ENCODE peak calls at places on chromosomes 2 and 18, in seven cellular contexts. Z is mucosa of descending colon, F is tibial artery, N is ovary, X is sigmoid colon, D is tibial nerve, V is mammary epithelial cell. G is an unnamed sample.

GRCh38 chr2:20625920-20626697 is 24.8 kb downstream of the HS1BP3 start:
- DNase-seq in X (peak; percentile 64), V (no peak), N (peak; percentile 36), Z (peak; percentile 34), F (peak; percentile 83), D (no peak), G (peak; percentile 39)

GRCh38 chr2:71538656-71539265 is 85.4 kb downstream of the DYSF start:
- DNase-seq in X (peak; percentile 34), N (no peak), V (no peak), F (peak; percentile 39), Z (no peak), D (no peak), G (no peak)

GRCh38 chr2:44949329-44950151 is 8.0 kb downstream of the SIX3 start:
- DNase-seq in N (no peak), Z (no peak), D (no peak), X (no peak), F (no peak), V (no peak), G (no peak)

GRCh38 chr2:156320491-156320896 is 12.0 kb downstream of the NR4A2 start:
- DNase-seq in Z (peak; percentile 48), X (peak; percentile 67), F (peak; percentile 82), D (no peak), N (peak; percentile 47), V (no peak), G (no peak)

GRCh38 chr2:28088970-28089369 is 198.4 kb downstream of the BABAM2 start:
- DNase-seq in N (no peak), F (no peak), V (peak; percentile 50), Z (no peak), X (no peak), D (no peak), G (no peak)

GRCh38 chr2:239895669-239896068 is 129.5 kb downstream of the NDUFA10 start:
- DNase-seq in X (no peak), N (no peak), V (no peak), Z (no peak), F (no peak), D (no peak), G (no peak)

GRCh38 chr18:69400253-69400975 is at the start of gene DOK6:
- DNase-seq in X (peak; percentile 64), N (peak; percentile 33), F (peak; percentile 78), D (peak; percentile 16), Z (peak; percentile 50), V (peak; percentile 19), G (no peak)

GRCh38 chr18:77990131-77990530 is 740.5 kb downstream of the GALR1 start:
- DNase-seq in F (no peak), X (no peak), V (no peak), Z (no peak), N (no peak), D (no peak), G (no peak)

GRCh38 chr2:19851116-19851515 is 50.7 kb downstream of the TTC32 start:
- DNase-seq in N (no peak), X (no peak), Z (no peak), F (no peak), V (peak; percentile 39), D (no peak), G (no peak)

GRCh38 chr2:10022041-10022421 is 21.3 kb upstream of the KLF11 start:
- DNase-seq in X (peak; percentile 57), V (no peak), F (no peak), Z (peak; percentile 44), N (no peak), D (no peak), G (no peak)

GRCh38 chr2:150474326-150475074 is 13.0 kb downstream of the RND3 start:
- DNase-seq in D (no peak), V (no peak), X (no peak), Z (no peak), F (no peak), N (no peak), G (no peak)

GRCh38 chr2:27408601-27409320 is 630 bp downstream of the PPM1G start:
- DNase-seq in D (no peak), N (no peak), F (peak; percentile 67), V (peak; percentile 26), X (no peak), Z (no peak), G (no peak)

GRCh38 chr2:138782378-138782777 is 2.2 kb upstream of the NXPH2 start:
- DNase-seq in D (no peak), N (no peak), F (no peak), V (no peak), X (no peak), Z (no peak), G (no peak)

GRCh38 chr2:229296016-229296415 is 24.9 kb upstream of the PID1 start:
- DNase-seq in X (no peak), F (no peak), V (peak; percentile 78), Z (no peak), N (no peak), D (no peak), G (no peak)

GRCh38 chr18:78993014-78993926 is 13.7 kb downstream of the SALL3 start:
- DNase-seq in V (no peak), Z (peak; percentile 36), F (no peak), D (no peak), X (no peak), N (no peak), G (no peak)

GRCh38 chr2:122740594-122740948 is 985.1 kb downstream of the TSN start:
- DNase-seq in F (no peak), V (no peak), N (no peak), Z (no peak), X (no peak), D (no peak), G (no peak)

GRCh38 chr2:120641366-120641771 is 94.3 kb upstream of the GLI2 start:
- DNase-seq in Z (no peak), D (no peak), V (no peak), X (peak; percentile 4), F (no peak), N (no peak), G (no peak)

GRCh38 chr18:23971656-23972230 is 42.8 kb upstream of the TTC39C start:
- DNase-seq in D (no peak), N (no peak), F (no peak), X (no peak), V (no peak), Z (no peak), G (no peak)
- H3K4me1 ChIP-seq in D (no peaks in the 10 kb centered on the region), N (no peaks in the 10 kb centered on the region), F (no peaks in the 10 kb centered on the region), X (no peaks in the 10 kb centered on the region), V (peaks cover 9% of the 10 kb centered on the region), Z (no peaks in the 10 kb centered on the region), G (no peaks in the 10 kb centered on the region)

DNA sequence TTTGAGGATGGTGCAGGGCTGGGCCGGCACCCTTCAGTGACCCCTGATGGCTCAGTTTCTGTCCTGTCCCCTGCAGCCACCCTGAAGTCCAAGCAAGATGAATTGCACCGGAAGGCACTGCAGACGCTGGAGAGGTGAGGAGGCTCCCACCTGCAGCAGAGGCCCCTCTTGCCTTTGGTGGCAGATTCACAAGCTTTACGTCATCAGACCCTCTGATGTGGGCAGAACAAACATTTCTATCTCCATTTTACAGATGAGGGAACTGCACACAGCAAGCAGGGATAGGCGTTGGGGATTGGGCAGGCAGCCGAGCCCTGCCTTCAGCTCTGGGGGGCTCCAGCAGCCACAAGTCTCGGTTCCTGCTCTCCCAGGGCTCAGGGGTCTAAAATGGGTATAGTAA is 107.7 kb upstream of the MCFD2 start:
- DNase-seq in F (no peak), N (no peak), X (no peak), Z (no peak), D (no peak), V (no peak), G (no peak)
- H3K4me1 ChIP-seq in F (no peaks in the 10 kb centered on the region), N (peaks cover 12% of the 10 kb centered on the region), X (peaks cover 64% of the 10 kb centered on the region), Z (no peaks in the 10 kb centered on the region), D (no peaks in the 10 kb centered on the region), V (peaks cover 9% of the 10 kb centered on the region), G (peaks cover 9% of the 10 kb centered on the region)

GRCh38 chr2:226307440-226308365 is 491.9 kb downstream of the IRS1 start:
- DNase-seq in X (no peak), Z (no peak), V (no peak), N (no peak), D (no peak), F (no peak), G (no peak)

GRCh38 chr2:226317970-226318369 is 481.6 kb downstream of the IRS1 start:
- DNase-seq in X (no peak), N (no peak), Z (no peak), V (no peak), D (no peak), F (no peak), G (no peak)

GRCh38 chr2:226310081-226310625 is 489.5 kb downstream of the IRS1 start:
- DNase-seq in V (no peak), F (no peak), X (no peak), Z (no peak), D (no peak), N (no peak), G (no peak)

GRCh38 chr2:226308981-226309380 is 490.6 kb downstream of the IRS1 start:
- DNase-seq in D (no peak), N (no peak), V (no peak), F (no peak), X (no peak), Z (no peak), G (peak; percentile 30)

DNA sequence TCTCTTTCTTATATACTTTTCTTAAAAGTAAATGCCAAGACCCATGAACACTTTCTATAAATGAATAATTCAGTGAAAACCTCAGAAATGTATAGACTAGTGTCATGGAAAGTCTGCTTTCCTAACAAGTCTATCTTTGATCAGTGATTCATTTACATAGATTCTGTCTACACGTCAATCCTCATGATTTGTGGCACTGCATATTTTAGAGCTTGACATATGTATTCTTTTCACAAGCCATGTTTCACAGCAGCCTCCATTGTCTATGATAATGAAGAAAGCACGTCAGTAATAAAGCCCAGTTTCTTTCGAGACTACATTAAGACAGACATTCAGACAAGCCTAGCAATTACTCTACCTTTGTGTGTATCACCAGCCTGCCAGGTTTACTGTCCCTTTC is 486.5 kb downstream of the IRS1 start:
- DNase-seq in D (no peak), V (no peak), F (no peak), X (no peak), N (no peak), Z (no peak), G (no peak)
- H3K4me1 ChIP-seq in D (no peaks in the 10 kb centered on the region), V (no peaks in the 10 kb centered on the region), F (no peaks in the 10 kb centered on the region), X (peaks cover 20% of the 10 kb centered on the region), N (no peaks in the 10 kb centered on the region), Z (no peaks in the 10 kb centered on the region), G (peaks cover 8% of the 10 kb centered on the region)

GRCh38 chr2:525021-525420 is 152.2 kb downstream of the TMEM18 start:
- DNase-seq in Z (no peak), N (no peak), V (no peak), X (no peak), D (no peak), F (no peak), G (no peak)

GRCh38 chr2:523698-524270 is 153.4 kb downstream of the TMEM18 start:
- DNase-seq in Z (no peak), D (no peak), N (no peak), V (no peak), X (no peak), F (no peak), G (no peak)

GRCh38 chr2:524442-524841 is 152.8 kb downstream of the TMEM18 start:
- DNase-seq in X (no peak), V (peak; percentile 1), Z (no peak), F (no peak), D (no peak), N (no peak), G (no peak)

GRCh38 chr2:526918-527317 is 150.3 kb downstream of the TMEM18 start:
- DNase-seq in F (no peak), N (no peak), Z (no peak), X (no peak), D (no peak), V (no peak), G (no peak)

DNA sequence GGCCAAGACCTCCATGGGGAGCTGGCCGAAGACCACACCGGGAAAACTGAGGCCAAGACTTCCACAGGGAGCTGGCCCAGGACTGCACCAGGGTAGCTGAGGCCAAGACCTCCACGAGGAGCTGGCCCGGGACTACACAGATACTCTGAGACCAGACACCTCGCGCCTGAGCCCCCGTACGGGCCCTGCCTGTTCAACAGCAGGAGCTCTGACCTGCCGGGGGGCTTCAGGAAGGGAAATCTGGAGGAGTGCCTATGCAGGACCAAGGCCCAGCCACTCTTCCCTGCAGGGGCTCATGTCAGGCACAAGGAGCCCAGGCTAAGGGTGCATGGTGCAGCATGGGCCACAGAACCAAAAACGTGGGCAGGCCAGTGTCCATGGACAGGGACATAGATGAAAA is 151.6 kb downstream of the TMEM18 start:
- DNase-seq in F (no peak), Z (no peak), D (no peak), X (no peak), N (no peak), V (no peak), G (no peak)
- H3K4me1 ChIP-seq in F (no peaks in the 10 kb centered on the region), Z (no peaks in the 10 kb centered on the region), D (no peaks in the 10 kb centered on the region), X (no peaks in the 10 kb centered on the region), N (no peaks in the 10 kb centered on the region), V (no peaks in the 10 kb centered on the region), G (no peaks in the 10 kb centered on the region)

G was measured in gastrocnemius medialis.